ENCODE peak calls at places on chromosomes 11 and 22, in seven cellular contexts. W is SJSA1, L is adipocyte, P is fibroblast of lung, G is BJ, J is cardiac muscle cell, M is sigmoid colon. R is an unnamed sample. For H3K36me3 and H3K27me3, the result is how much of the 10 kb centered on the place peaks cover.

GRCh38 chr11:69388210-69388609 is 93.3 kb upstream of the LINC01488 start:
- DNase-seq in M (no peak), P (no peak), W (no peak), J (no peak), L (no peak), G (no peak), R (no peak)

GRCh38 chr11:85945788-85946187 is 90.6 kb downstream of the CCDC83 start:
- DNase-seq in G (no peak), M (no peak), W (no peak), P (no peak), J (peak), L (no peak), R (no peak)

GRCh38 chr22:46057206-46057605 is 80.2 kb upstream of the WNT7B start:
- DNase-seq in M (peak), J (no peak), L (peak), G (no peak), W (no peak), P (peak), R (no peak)

GRCh38 chr11:10497371-10498021 is 42.4 kb downstream of the AMPD3 start:
- DNase-seq in G (no peak), M (peak), P (no peak), J (no peak), L (no peak), W (peak), R (no peak)

GRCh38 chr11:61736310-61736709 is 16.1 kb upstream of the MYRF start:
- DNase-seq in W (no peak), M (no peak), G (no peak), L (no peak), P (no peak), J (no peak), R (no peak)

GRCh38 chr22:27045103-27045940 is 387.9 kb downstream of the MIAT start:
- DNase-seq in L (peak), W (no peak), J (peak), M (no peak), G (peak), P (peak), R (peak)

GRCh38 chr11:129283141-129283540 is 91.0 kb upstream of the ARHGAP32 start:
- DNase-seq in W (no peak), L (no peak), M (no peak), J (no peak), P (no peak), G (no peak), R (no peak)

GRCh38 chr11:62122076-62122475 is 1.7 kb upstream of the INCENP start:
- DNase-seq in J (no peak), M (no peak), G (no peak), L (peak), P (no peak), W (peak), R (no peak)

GRCh38 chr11:1785749-1786261 is 22.1 kb upstream of the CTSD start:
- DNase-seq in M (no peak), L (peak), G (no peak), P (no peak), W (peak), J (no peak), R (no peak)

GRCh38 chr22:29031236-29031982 is 30.2 kb downstream of the C22orf31 start:
- DNase-seq in J (peak), L (peak), W (peak), G (peak), P (peak), M (peak), R (peak)

GRCh38 chr11:101915811-101916291 is 471 bp downstream of the ANGPTL5 start:
- DNase-seq in W (no peak), M (no peak), P (peak), J (peak), L (peak), G (no peak), R (no peak)

GRCh38 chr11:120197254-120197891 is 13.5 kb upstream of the OAF start:
- DNase-seq in G (peak), M (no peak), L (no peak), W (no peak), J (no peak), P (no peak), R (no peak)

DNA sequence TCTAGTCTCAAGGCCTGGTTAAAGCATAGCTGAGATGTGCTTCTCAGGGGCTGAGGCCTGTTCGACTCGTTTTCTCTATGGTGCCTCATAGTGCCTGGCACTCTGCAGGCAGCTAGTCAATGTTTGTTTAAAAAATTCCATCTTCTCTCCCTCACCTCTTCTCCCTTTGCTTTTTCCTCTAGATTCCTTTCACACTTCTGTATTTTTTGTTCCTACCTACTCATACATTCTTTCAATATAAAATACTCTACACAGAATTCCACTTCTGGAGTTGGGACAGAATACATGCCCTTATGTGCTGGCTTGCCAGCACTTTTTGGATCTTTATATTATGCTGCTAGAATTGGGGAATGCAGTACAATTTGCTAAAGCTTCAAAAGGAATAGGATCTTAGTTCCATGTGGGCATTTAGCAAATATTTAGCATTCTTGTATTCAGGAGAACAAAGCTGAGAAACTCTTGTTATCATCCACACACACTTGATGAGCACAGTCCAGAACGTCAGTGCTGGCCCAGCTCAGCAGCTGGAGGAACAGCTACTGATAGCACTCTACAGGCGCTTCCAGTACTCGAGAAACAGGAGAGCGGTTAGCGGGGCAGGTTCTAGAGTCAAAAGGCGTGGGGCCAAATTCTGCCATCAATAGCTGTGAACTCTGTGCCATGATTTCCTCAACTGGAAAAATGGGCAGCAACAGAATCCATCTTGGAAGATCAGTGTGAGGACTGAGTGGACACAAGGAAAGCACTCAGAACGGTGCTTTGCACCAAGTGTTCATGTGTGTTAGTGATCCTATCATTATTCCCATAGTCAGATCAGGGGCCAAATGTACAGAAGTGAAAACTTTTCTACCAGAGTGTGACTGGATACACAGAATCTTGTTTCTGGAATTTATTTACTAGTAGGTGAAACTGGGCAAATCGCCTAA is 3.4 kb downstream of the JOSD1 start:
- DNase-seq in P (peak), M (peak), J (peak), W (no peak), L (peak), G (no peak), R (peak)
- H3K4me3 ChIP-seq in P (peak), M (no peak), J (no peak), W (no peak), L (peak), G (no peak), R (peak)

GRCh38 chr11:103450241-103450640 is 341.0 kb downstream of the DYNC2H1 start:
- DNase-seq in P (peak), J (no peak), M (no peak), L (no peak), G (no peak), W (no peak), R (no peak)
- H3K36me3 ChIP-seq in P (under half), J (under half), M (under half), L (under half), G (under half), W (under half), R (under half)

GRCh38 chr22:50611341-50612060 is 10.9 kb downstream of the MAPK8IP2 start:
- DNase-seq in M (no peak), L (no peak), G (no peak), W (no peak), P (no peak), J (no peak), R (no peak)
- H3K27me3 ChIP-seq in M (half or more), L (under half), G (under half), W (half or more), P (under half), J (under half), R (under half)

GRCh38 chr11:123194308-123195181 is 503 bp downstream of the CLMP start:
- DNase-seq in W (peak), M (peak), L (peak), J (peak), P (peak), G (no peak), R (peak)

GRCh38 chr11:123193742-123194141 is 1.3 kb downstream of the CLMP start:
- DNase-seq in L (peak), P (no peak), J (no peak), G (no peak), W (peak), M (peak), R (no peak)

GRCh38 chr11:123190504-123190903 is 4.5 kb downstream of the CLMP start:
- DNase-seq in J (no peak), P (no peak), W (no peak), L (no peak), G (no peak), M (no peak), R (no peak)

GRCh38 chr11:123188508-123189165 is 6.4 kb downstream of the CLMP start:
- DNase-seq in G (peak), W (no peak), P (peak), J (peak), M (no peak), L (peak), R (peak)

GRCh38 chr11:123191939-123192338 is 3.1 kb downstream of the CLMP start:
- DNase-seq in P (no peak), G (no peak), L (no peak), W (no peak), J (no peak), M (no peak), R (no peak)
- H3K4me3 ChIP-seq in P (no peak), G (no peak), L (peak), W (no peak), J (no peak), M (no peak), R (peak)

DNA sequence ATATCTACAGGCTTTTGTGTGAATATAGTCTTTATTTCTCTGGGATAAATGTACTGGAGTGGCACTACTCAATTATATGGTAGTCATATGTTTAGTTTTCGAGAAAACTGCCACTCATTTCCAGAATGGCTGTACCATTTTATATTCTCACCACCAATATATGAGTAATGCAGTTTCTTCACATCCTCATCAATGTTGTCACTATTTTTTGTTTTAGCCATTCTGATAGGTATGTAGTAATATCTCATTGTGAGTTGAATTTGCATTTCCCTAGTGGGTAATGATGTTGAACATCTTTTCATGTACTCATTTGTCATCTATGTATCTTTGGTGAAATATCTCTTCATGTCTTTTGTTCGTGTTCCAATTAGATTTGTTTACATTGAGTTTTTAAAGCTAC is 18.0 kb downstream of the ACRV1 start:
- DNase-seq in W (no peak), L (no peak), J (no peak), G (no peak), M (no peak), P (no peak), R (no peak)
- H3K36me3 ChIP-seq in W (under half), L (under half), J (under half), G (under half), M (under half), P (under half), R (half or more)

DNA sequence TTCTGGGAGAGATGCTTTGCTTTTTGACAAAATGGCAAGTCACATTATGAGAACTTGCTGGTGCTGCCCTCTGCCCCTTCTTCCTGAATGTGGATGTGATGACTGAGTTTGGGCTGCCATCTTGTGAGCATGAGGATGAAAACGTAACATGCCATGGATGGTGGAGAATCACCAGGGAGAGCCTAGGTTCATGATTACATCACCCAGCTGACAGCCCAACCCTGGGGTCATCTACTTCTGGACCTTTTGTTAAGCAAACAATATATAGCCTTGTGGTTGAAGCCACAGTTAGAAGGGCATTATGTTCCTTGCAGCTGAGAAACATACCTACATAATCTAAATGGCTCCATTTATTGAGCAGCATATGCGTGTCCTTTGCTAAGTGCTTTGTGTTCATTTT is 321.5 kb downstream of the KIRREL3 start:
- DNase-seq in J (no peak), M (no peak), W (no peak), L (no peak), P (no peak), G (no peak), R (no peak)
- H3K27me3 ChIP-seq in J (under half), M (under half), W (under half), L (under half), P (under half), G (under half), R (under half)

R was measured in MG63.